ENCODE peak calls at places on chromosomes 16 and 17, in five cellular contexts. One of them, this sample, is unnamed.

GRCh38 chr17:36879027-36879426 is 58.2 kb upstream of the LHX1 start:
- DNase-seq in A549: no peak
- DNase-seq in heart left ventricle: no peak
- DNase-seq in HCT116: no peak
- DNase-seq in transverse colon: no peak
- DNase-seq in this sample: no peak

GRCh38 chr17:35312790-35313711 is 60.4 kb downstream of the SLFN11 start:
- DNase-seq in A549: peak; percentile 69
- DNase-seq in heart left ventricle: peak; percentile 48
- DNase-seq in HCT116: peak; percentile 37
- DNase-seq in transverse colon: peak; percentile 51
- DNase-seq in this sample: peak; percentile 35

GRCh38 chr17:63911657-63912100 is 621 bp upstream of the CSHL1 start:
- DNase-seq in A549: peak; percentile 63
- DNase-seq in heart left ventricle: no peak
- DNase-seq in HCT116: peak; percentile 16
- DNase-seq in transverse colon: peak; percentile 44
- DNase-seq in this sample: peak; percentile 34

GRCh38 chr16:28304214-28304613 is 11.9 kb downstream of the SBK1 start:
- DNase-seq in A549: no peak
- DNase-seq in heart left ventricle: peak; percentile 64
- DNase-seq in HCT116: no peak
- DNase-seq in transverse colon: no peak
- DNase-seq in this sample: no peak

GRCh38 chr17:77516902-77517301 is 376.1 kb downstream of the SEC14L1 start:
- DNase-seq in A549: no peak
- DNase-seq in heart left ventricle: no peak
- DNase-seq in HCT116: no peak
- DNase-seq in transverse colon: no peak
- DNase-seq in this sample: no peak

GRCh38 chr16:4558026-4558425 is 1.9 kb downstream of the C16orf96 start:
- DNase-seq in A549: no peak
- DNase-seq in heart left ventricle: no peak
- DNase-seq in HCT116: no peak
- DNase-seq in transverse colon: no peak
- DNase-seq in this sample: no peak

GRCh38 chr17:50129303-50129945 is 536 bp downstream of the SAMD14 start:
- DNase-seq in A549: no peak
- DNase-seq in heart left ventricle: no peak
- DNase-seq in HCT116: no peak
- DNase-seq in transverse colon: no peak
- DNase-seq in this sample: no peak

GRCh38 chr17:16491703-16492612 is at the start of gene LRRC75A:
- DNase-seq in A549: peak; percentile 53
- DNase-seq in heart left ventricle: peak; percentile 54
- DNase-seq in HCT116: no peak
- DNase-seq in transverse colon: peak; percentile 57
- DNase-seq in this sample: peak; percentile 34

GRCh38 chr17:2086306-2086705 is 31.4 kb downstream of the HIC1 start:
- DNase-seq in A549: no peak
- DNase-seq in heart left ventricle: no peak
- DNase-seq in HCT116: no peak
- DNase-seq in transverse colon: no peak
- DNase-seq in this sample: no peak

GRCh38 chr17:40070895-40071719 is 8.3 kb downstream of the THRA start:
- DNase-seq in A549: no peak
- DNase-seq in heart left ventricle: peak; percentile 82
- DNase-seq in HCT116: no peak
- DNase-seq in transverse colon: peak; percentile 88
- DNase-seq in this sample: peak; percentile 96

GRCh38 chr17:76485569-76485968 is 15.7 kb downstream of the RHBDF2 start:
- DNase-seq in A549: no peak
- DNase-seq in heart left ventricle: peak; percentile 73
- DNase-seq in HCT116: no peak
- DNase-seq in transverse colon: peak; percentile 22
- DNase-seq in this sample: peak; percentile 38

GRCh38 chr17:77501751-77502625 is 361.2 kb downstream of the SEC14L1 start:
- DNase-seq in A549: no peak
- DNase-seq in heart left ventricle: peak; percentile 25
- DNase-seq in HCT116: no peak
- DNase-seq in transverse colon: peak; percentile 5
- DNase-seq in this sample: no peak

GRCh38 chr16:12995721-12996372 is 94.4 kb downstream of the SHISA9 start:
- DNase-seq in A549: no peak
- DNase-seq in heart left ventricle: no peak
- DNase-seq in HCT116: no peak
- DNase-seq in transverse colon: no peak
- DNase-seq in this sample: no peak

GRCh38 chr16:2152695-2153506 is 2.7 kb upstream of the TRAF7 start:
- DNase-seq in A549: no peak
- DNase-seq in heart left ventricle: no peak
- DNase-seq in HCT116: no peak
- DNase-seq in transverse colon: peak; percentile 51
- DNase-seq in this sample: peak; percentile 82

GRCh38 chr17:35094902-35095301 is 24.8 kb downstream of the RAD51D start:
- DNase-seq in A549: no peak
- DNase-seq in heart left ventricle: no peak
- DNase-seq in HCT116: peak; percentile 89
- DNase-seq in transverse colon: no peak
- DNase-seq in this sample: no peak

GRCh38 chr16:22220714-22221113 is 14.6 kb downstream of the EEF2K start:
- DNase-seq in A549: no peak
- DNase-seq in heart left ventricle: peak; percentile 44
- DNase-seq in HCT116: no peak
- DNase-seq in transverse colon: no peak
- DNase-seq in this sample: peak; percentile 15

GRCh38 chr17:74925242-74925641 is 1.2 kb downstream of the OTOP2 start:
- DNase-seq in A549: no peak
- DNase-seq in heart left ventricle: no peak
- DNase-seq in HCT116: no peak
- DNase-seq in transverse colon: no peak
- DNase-seq in this sample: no peak

GRCh38 chr16:3282103-3282746 is 1.1 kb upstream of the ZNF263 start:
- DNase-seq in A549: peak; percentile 82
- DNase-seq in heart left ventricle: no peak
- DNase-seq in HCT116: no peak
- DNase-seq in transverse colon: no peak
- DNase-seq in this sample: no peak

GRCh38 chr16:22634913-22635312 is 124.2 kb downstream of the NPIPB5 start:
- DNase-seq in A549: no peak
- DNase-seq in heart left ventricle: no peak
- DNase-seq in HCT116: no peak
- DNase-seq in transverse colon: no peak
- DNase-seq in this sample: no peak

GRCh38 chr16:66458292-66458691 is 31.2 kb downstream of the BEAN1 start:
- DNase-seq in A549: no peak
- DNase-seq in heart left ventricle: no peak
- DNase-seq in HCT116: no peak
- DNase-seq in transverse colon: no peak
- DNase-seq in this sample: no peak

GRCh38 chr16:50478773-50479149 is 69.4 kb upstream of the NKD1 start:
- DNase-seq in A549: no peak
- DNase-seq in heart left ventricle: no peak
- DNase-seq in HCT116: no peak
- DNase-seq in transverse colon: peak; percentile 21
- DNase-seq in this sample: peak; percentile 5

GRCh38 chr17:61284174-61284573 is 115.5 kb upstream of the TBX2 start:
- DNase-seq in A549: no peak
- DNase-seq in heart left ventricle: no peak
- DNase-seq in HCT116: no peak
- DNase-seq in transverse colon: no peak
- DNase-seq in this sample: no peak

GRCh38 chr16:51666821-51667220 is 515.8 kb upstream of the SALL1 start:
- DNase-seq in A549: no peak
- DNase-seq in heart left ventricle: no peak
- DNase-seq in HCT116: no peak
- DNase-seq in transverse colon: no peak
- DNase-seq in this sample: no peak

GRCh38 chr16:4591706-4592470 is 22.8 kb downstream of the UBALD1 start:
- DNase-seq in A549: no peak
- DNase-seq in heart left ventricle: no peak
- DNase-seq in HCT116: no peak
- DNase-seq in transverse colon: no peak
- DNase-seq in this sample: no peak

GRCh38 chr17:42313773-42314566 is 25.7 kb downstream of the STAT5A start:
- DNase-seq in A549: no peak
- DNase-seq in heart left ventricle: no peak
- DNase-seq in HCT116: no peak
- DNase-seq in transverse colon: no peak
- DNase-seq in this sample: no peak

GRCh38 chr17:76074390-76075363 is at the start of gene GALR2:
- DNase-seq in A549: peak; percentile 30
- DNase-seq in heart left ventricle: no peak
- DNase-seq in HCT116: no peak
- DNase-seq in transverse colon: no peak
- DNase-seq in this sample: no peak

GRCh38 chr17:47983492-47984223 is 12.7 kb downstream of the CDK5RAP3 start:
- DNase-seq in A549: no peak
- DNase-seq in heart left ventricle: peak; percentile 52
- DNase-seq in HCT116: no peak
- DNase-seq in transverse colon: no peak
- DNase-seq in this sample: no peak

GRCh38 chr17:83198366-83199341 is 119.2 kb downstream of the METRNL start:
- DNase-seq in A549: no peak
- DNase-seq in heart left ventricle: peak; percentile 26
- DNase-seq in HCT116: no peak
- DNase-seq in transverse colon: no peak
- DNase-seq in this sample: peak; percentile 10

GRCh38 chr16:84839956-84840355 is 20.2 kb downstream of the CRISPLD2 start:
- DNase-seq in A549: peak; percentile 58
- DNase-seq in heart left ventricle: no peak
- DNase-seq in HCT116: peak; percentile 37
- DNase-seq in transverse colon: no peak
- DNase-seq in this sample: no peak

GRCh38 chr17:68600881-68601564 is at the start of gene FAM20A:
- DNase-seq in A549: peak; percentile 45
- DNase-seq in heart left ventricle: peak; percentile 62
- DNase-seq in HCT116: no peak
- DNase-seq in transverse colon: peak; percentile 13
- DNase-seq in this sample: peak; percentile 51

GRCh38 chr17:78559749-78560368 is 17.3 kb downstream of the DNAH17 start:
- DNase-seq in A549: no peak
- DNase-seq in heart left ventricle: no peak
- DNase-seq in HCT116: peak; percentile 57
- DNase-seq in transverse colon: no peak
- DNase-seq in this sample: peak; percentile 62

GRCh38 chr17:72587773-72588511 is 467.1 kb downstream of the SOX9 start:
- DNase-seq in A549: no peak
- DNase-seq in heart left ventricle: no peak
- DNase-seq in HCT116: no peak
- DNase-seq in transverse colon: peak; percentile 49
- DNase-seq in this sample: peak; percentile 45

GRCh38 chr17:55635253-55635766 is 87.4 kb downstream of the TMEM100 start:
- DNase-seq in A549: no peak
- DNase-seq in heart left ventricle: no peak
- DNase-seq in HCT116: no peak
- DNase-seq in transverse colon: no peak
- DNase-seq in this sample: no peak

GRCh38 chr17:32239457-32239856 is 26.2 kb upstream of the RHBDL3 start:
- DNase-seq in A549: no peak
- DNase-seq in heart left ventricle: no peak
- DNase-seq in HCT116: no peak
- DNase-seq in transverse colon: no peak
- DNase-seq in this sample: peak; percentile 26

DNA sequence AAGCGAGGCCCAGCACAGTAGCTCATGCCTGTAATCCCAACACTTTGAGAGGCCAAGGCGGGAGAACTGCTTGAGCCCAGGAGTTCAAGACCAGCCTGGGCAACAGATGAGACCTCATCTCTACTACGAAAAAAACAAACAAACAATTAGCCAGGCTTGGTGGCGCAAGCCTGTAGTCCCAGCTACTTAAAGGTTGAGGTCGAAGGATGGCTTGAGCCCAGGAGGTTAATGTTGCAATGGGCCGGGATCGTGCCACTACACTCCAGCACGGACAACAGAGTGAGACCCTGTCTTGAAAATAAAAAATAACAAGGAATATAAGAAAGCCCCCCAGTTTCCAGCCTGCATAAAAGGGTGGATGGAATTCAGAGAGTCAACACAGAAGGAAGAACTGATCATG is 40.3 kb downstream of the ARHGAP17 start:
- DNase-seq in A549: no peak
- DNase-seq in heart left ventricle: no peak
- DNase-seq in HCT116: no peak
- DNase-seq in transverse colon: no peak
- DNase-seq in this sample: no peak
- H3K4me1 ChIP-seq in A549: peaks cover 48% of the 10 kb centered on the region
- H3K4me1 ChIP-seq in heart left ventricle: peaks cover 32% of the 10 kb centered on the region
- H3K4me1 ChIP-seq in HCT116: peaks cover 19% of the 10 kb centered on the region
- H3K4me1 ChIP-seq in transverse colon: peaks cover 10% of the 10 kb centered on the region
- H3K4me1 ChIP-seq in this sample: no peaks in the 10 kb centered on the region

GRCh38 chr16:75102595-75102994 is 14.0 kb downstream of the LDHD start:
- DNase-seq in A549: no peak
- DNase-seq in heart left ventricle: no peak
- DNase-seq in HCT116: no peak
- DNase-seq in transverse colon: no peak
- DNase-seq in this sample: no peak
- TF ChIP-seq POLR2A in A549: no peak
- TF ChIP-seq POLR2A in heart left ventricle: no peak
- TF ChIP-seq POLR2A in HCT116: no peak
- TF ChIP-seq POLR2A in transverse colon: no peak
- TF ChIP-seq POLR2A in this sample: no peak

GRCh38 chr17:62781356-62781755 is 26.8 kb downstream of the MARCHF10 start:
- DNase-seq in A549: no peak
- DNase-seq in heart left ventricle: no peak
- DNase-seq in HCT116: no peak
- DNase-seq in transverse colon: no peak
- DNase-seq in this sample: no peak

GRCh38 chr17:62781826-62782225 is 26.3 kb downstream of the MARCHF10 start:
- DNase-seq in A549: no peak
- DNase-seq in heart left ventricle: no peak
- DNase-seq in HCT116: no peak
- DNase-seq in transverse colon: no peak
- DNase-seq in this sample: no peak

GRCh38 chr17:62780273-62780672 is 27.8 kb downstream of the MARCHF10 start:
- DNase-seq in A549: no peak
- DNase-seq in heart left ventricle: peak; percentile 50
- DNase-seq in HCT116: no peak
- DNase-seq in transverse colon: no peak
- DNase-seq in this sample: peak; percentile 63

GRCh38 chr17:62780951-62781350 is 27.2 kb downstream of the MARCHF10 start:
- DNase-seq in A549: no peak
- DNase-seq in heart left ventricle: no peak
- DNase-seq in HCT116: no peak
- DNase-seq in transverse colon: no peak
- DNase-seq in this sample: no peak

GRCh38 chr17:62782730-62783260 is 25.3 kb downstream of the MARCHF10 start:
- DNase-seq in A549: no peak
- DNase-seq in heart left ventricle: no peak
- DNase-seq in HCT116: no peak
- DNase-seq in transverse colon: no peak
- DNase-seq in this sample: no peak
- H3K4me1 ChIP-seq in A549: peaks cover 50% of the 10 kb centered on the region
- H3K4me1 ChIP-seq in heart left ventricle: no peaks in the 10 kb centered on the region
- H3K4me1 ChIP-seq in HCT116: peaks cover 16% of the 10 kb centered on the region
- H3K4me1 ChIP-seq in transverse colon: no peaks in the 10 kb centered on the region
- H3K4me1 ChIP-seq in this sample: peaks cover 6% of the 10 kb centered on the region

GRCh38 chr17:12431188-12431587 is 234.5 kb upstream of the MYOCD start:
- DNase-seq in A549: no peak
- DNase-seq in heart left ventricle: no peak
- DNase-seq in HCT116: no peak
- DNase-seq in transverse colon: no peak
- DNase-seq in this sample: no peak
- TF ChIP-seq POLR2A in A549: no peak
- TF ChIP-seq POLR2A in heart left ventricle: no peak
- TF ChIP-seq POLR2A in HCT116: no peak
- TF ChIP-seq POLR2A in transverse colon: no peak
- TF ChIP-seq POLR2A in this sample: no peak